ENCODE peak calls at places on chromosomes 12 and 14, in ten cellular contexts. U, Z, N, B, R, I, J, M, H and G are unnamed samples.

GRCh38 chr14:55807536-55807935 is 227.5 kb downstream of the KTN1 start:
- DNase-seq in U (no peak), Z (no peak), N (no peak), B (no peak), R (no peak), I (peak), J (no peak), M (no peak), H (no peak), G (no peak)

GRCh38 chr14:41699506-41699905 is 92.8 kb downstream of the LRFN5 start:
- DNase-seq in U (no peak), Z (no peak), N (no peak), B (no peak), R (no peak), I (no peak), J (no peak), M (no peak), H (no peak), G (no peak)

GRCh38 chr12:132319359-132319950 is 9.9 kb downstream of the GALNT9 start:
- DNase-seq in U (no peak), Z (no peak), N (no peak), B (no peak), R (peak), I (no peak), J (no peak), M (no peak), H (peak), G (no peak)

GRCh38 chr12:102957339-102958050 is at the start of gene ASCL1:
- DNase-seq in U (no peak), Z (peak), N (peak), B (peak), R (no peak), I (peak), J (peak), M (no peak), H (no peak), G (no peak)

GRCh38 chr12:5571115-5571514 is 139.2 kb downstream of the NTF3 start:
- DNase-seq in U (no peak), Z (no peak), N (no peak), B (no peak), R (no peak), I (no peak), J (no peak), M (no peak), H (no peak), G (no peak)

GRCh38 chr14:75609606-75610476 is 31.4 kb downstream of the FLVCR2 start:
- DNase-seq in U (no peak), Z (peak), N (no peak), B (no peak), R (no peak), I (no peak), J (peak), M (no peak), H (no peak), G (no peak)

GRCh38 chr12:111219440-111219839 is 149.5 kb downstream of the PHETA1 start:
- DNase-seq in U (no peak), Z (no peak), N (no peak), B (no peak), R (no peak), I (no peak), J (no peak), M (no peak), H (no peak), G (no peak)

GRCh38 chr12:45591635-45592034 is 137.9 kb upstream of the ARID2 start:
- DNase-seq in U (no peak), Z (no peak), N (no peak), B (no peak), R (no peak), I (no peak), J (no peak), M (no peak), H (no peak), G (no peak)

GRCh38 chr12:41476499-41476898 is 288.4 kb downstream of the PDZRN4 start:
- DNase-seq in U (no peak), Z (no peak), N (no peak), B (no peak), R (no peak), I (peak), J (no peak), M (no peak), H (no peak), G (no peak)

GRCh38 chr12:57049890-57050289 is at the start of gene MYO1A:
- DNase-seq in U (no peak), Z (peak), N (peak), B (no peak), R (no peak), I (no peak), J (peak), M (no peak), H (no peak), G (no peak)